ENCODE peak calls at places on chromosomes 5 and 9, in ten cellular contexts. O is heart left ventricle, H is IMR-90, V is HCT116, R is adrenal gland, N is spleen, U is tibial nerve, L is breast epithelium, I is prostate gland, G is Peyer's patch. J is an unnamed sample. For H3K27me3, the result is how much of the 10 kb centered on the place peaks cover.

GRCh38 chr5:141916522-141916921 is 7.1 kb upstream of the DELE1 start:
- DNase-seq in V (no peak), L (no peak), H (no peak), G (peak), R (no peak), U (no peak), O (no peak), N (no peak), I (no peak), J (no peak)

GRCh38 chr5:90968319-90968718 is 409.7 kb downstream of the ADGRV1 start:
- DNase-seq in U (no peak), H (no peak), I (no peak), R (no peak), N (no peak), O (no peak), G (no peak), L (no peak), V (no peak), J (no peak)

GRCh38 chr9:86731511-86731993 is 215.8 kb downstream of the GAS1 start:
- DNase-seq in L (no peak), U (no peak), N (no peak), G (no peak), H (peak), V (no peak), R (peak), I (no peak), O (no peak), J (no peak)

GRCh38 chr5:173443971-173444370 is 115.8 kb upstream of the STC2 start:
- DNase-seq in V (no peak), O (no peak), L (no peak), U (no peak), R (no peak), N (no peak), H (no peak), G (no peak), I (no peak), J (no peak)

GRCh38 chr9:93820667-93821306 is 134.4 kb downstream of the BARX1 start:
- DNase-seq in I (no peak), U (no peak), R (no peak), H (no peak), O (no peak), L (no peak), G (no peak), V (no peak), N (no peak), J (no peak)

GRCh38 chr5:10354048-10354872 is 765 bp downstream of the MARCHF6 start:
- DNase-seq in O (peak), R (peak), V (no peak), H (peak), U (peak), I (peak), L (peak), N (no peak), G (peak), J (peak)

GRCh38 chr5:76372320-76373054 is 30.6 kb upstream of the IQGAP2 start:
- DNase-seq in N (no peak), O (no peak), R (peak), H (peak), L (no peak), I (no peak), V (peak), G (peak), U (no peak), J (no peak)

GRCh38 chr9:116103976-116104820 is 49.4 kb upstream of the PAPPA start:
- DNase-seq in I (no peak), V (no peak), G (no peak), L (no peak), H (peak), O (no peak), N (no peak), R (no peak), U (no peak), J (no peak)

GRCh38 chr9:4106081-4106491 is 193.8 kb downstream of the GLIS3 start:
- DNase-seq in G (peak), L (no peak), V (no peak), O (no peak), U (no peak), R (no peak), I (no peak), N (no peak), H (no peak), J (no peak)

GRCh38 chr5:148976569-148977321 is 86.1 kb downstream of the SH3TC2 start:
- DNase-seq in G (no peak), O (no peak), U (no peak), V (no peak), N (no peak), I (peak), H (peak), L (no peak), R (no peak), J (no peak)

GRCh38 chr5:173627271-173627670 is 10.8 kb upstream of the BOD1 start:
- DNase-seq in R (no peak), O (no peak), U (no peak), G (no peak), N (no peak), I (no peak), H (no peak), L (no peak), V (no peak), J (no peak)

GRCh38 chr5:154410786-154411185 is 35.0 kb upstream of the SAP30L start:
- DNase-seq in L (no peak), I (no peak), G (peak), V (no peak), O (no peak), N (no peak), H (no peak), U (no peak), R (no peak), J (no peak)

GRCh38 chr9:107932601-107933000 is 443.0 kb upstream of the KLF4 start:
- DNase-seq in V (no peak), L (no peak), R (no peak), I (no peak), H (peak), O (no peak), G (no peak), U (no peak), N (no peak), J (no peak)

GRCh38 chr5:9380108-9380507 is 165.8 kb downstream of the SEMA5A start:
- DNase-seq in V (no peak), H (peak), R (no peak), U (no peak), G (no peak), N (no peak), I (no peak), L (no peak), O (no peak), J (no peak)

GRCh38 chr9:125785187-125785840 is 38.1 kb downstream of the PBX3 start:
- DNase-seq in G (no peak), V (no peak), O (no peak), N (no peak), U (peak), L (no peak), H (no peak), I (no peak), R (peak), J (no peak)

GRCh38 chr5:168075387-168075786 is 216.1 kb upstream of the WWC1 start:
- DNase-seq in R (no peak), I (no peak), N (no peak), G (no peak), U (no peak), V (no peak), H (no peak), O (peak), L (no peak), J (no peak)

GRCh38 chr5:71937906-71938698 is 169.2 kb upstream of the MAP1B start:
- DNase-seq in L (no peak), R (no peak), V (no peak), O (no peak), N (no peak), H (no peak), U (no peak), I (no peak), G (no peak), J (no peak)

GRCh38 chr5:15260347-15261278 is 239.4 kb upstream of the FBXL7 start:
- DNase-seq in H (peak), I (no peak), R (no peak), L (no peak), O (no peak), N (no peak), G (no peak), V (no peak), U (no peak), J (no peak)

GRCh38 chr5:107805166-107805565 is 134.4 kb upstream of the EFNA5 start:
- DNase-seq in N (no peak), L (no peak), G (no peak), I (no peak), V (no peak), O (no peak), U (no peak), H (no peak), R (no peak), J (no peak)

GRCh38 chr9:113956901-113957777 is 81.0 kb downstream of the ZNF618 start:
- DNase-seq in V (no peak), H (peak), I (no peak), U (no peak), R (no peak), N (no peak), O (no peak), G (peak), L (no peak), J (no peak)

GRCh38 chr5:71782771-71783770 is 64.0 kb downstream of the CARTPT start:
- DNase-seq in R (peak), V (peak), N (peak), U (peak), I (peak), G (peak), O (peak), L (peak), H (peak), J (peak)

GRCh38 chr9:96057155-96057554 is 181.7 kb downstream of the ERCC6L2 start:
- DNase-seq in R (no peak), I (no peak), G (no peak), H (no peak), N (no peak), V (no peak), L (no peak), O (no peak), U (no peak), J (no peak)

GRCh38 chr9:78103971-78104433 is 72.4 kb upstream of the GNAQ start:
- DNase-seq in H (no peak), V (no peak), N (no peak), R (peak), U (no peak), I (no peak), L (no peak), G (peak), O (no peak), J (no peak)

GRCh38 chr5:172770374-172770674 is 671 bp downstream of the DUSP1 start:
- DNase-seq in O (no peak), H (no peak), I (no peak), U (no peak), N (peak), V (no peak), R (no peak), L (no peak), G (no peak), J (no peak)

DNA sequence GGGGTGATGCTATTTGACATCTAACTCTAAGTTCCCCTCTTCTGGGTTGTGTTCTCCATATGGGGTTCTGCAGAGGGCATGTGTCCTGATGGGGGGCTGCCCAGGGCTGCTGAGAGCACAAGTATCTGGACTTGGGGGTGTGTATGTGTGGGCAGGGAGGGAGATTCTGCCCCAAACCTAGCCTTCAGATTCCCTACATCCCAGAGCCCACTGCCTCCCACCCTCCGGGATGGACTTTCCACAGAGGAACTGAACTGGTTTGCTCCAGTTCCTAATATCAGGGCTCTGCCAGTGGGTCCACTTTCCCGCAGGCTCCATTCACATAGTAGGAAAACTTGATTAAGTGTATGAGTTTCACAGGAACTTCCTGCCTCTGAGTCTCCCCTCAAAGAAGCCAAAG is 16.4 kb upstream of the TIFAB start:
- DNase-seq in L (no peak), R (no peak), G (no peak), N (peak), H (no peak), I (no peak), U (no peak), V (no peak), O (no peak), J (no peak)
- H3K27me3 ChIP-seq in L (under half), R (under half), G (under half), N (under half), H (half or more), I (under half), U (under half), V (under half), O (half or more), J (under half)

DNA sequence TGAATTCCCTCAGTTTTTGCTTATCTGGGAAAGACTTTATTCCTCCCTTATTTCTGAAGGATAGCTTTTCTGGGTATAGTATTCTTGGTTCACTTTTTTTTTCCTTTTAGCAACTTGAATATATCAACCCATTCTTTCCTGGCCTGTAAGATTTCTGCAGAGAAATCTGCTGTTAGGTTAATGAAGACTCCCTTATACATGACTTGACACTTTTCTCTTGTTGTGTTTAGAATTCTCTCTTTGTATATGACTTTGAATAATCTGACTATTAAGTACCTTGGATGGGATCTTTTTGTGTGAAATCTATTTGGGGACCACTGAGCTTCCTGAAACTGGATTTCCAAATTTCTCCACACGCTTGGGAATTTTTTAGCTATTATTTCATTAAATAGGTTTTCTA is 55.0 kb upstream of the CDK5RAP2 start:
- DNase-seq in U (no peak), I (no peak), H (no peak), V (no peak), N (no peak), R (no peak), L (no peak), G (no peak), O (no peak), J (no peak)
- TF ChIP-seq POLR2A in U (no peak), I (no peak), H (no peak), V (no peak), N (no peak), R (no peak), L (no peak), G (no peak), O (no peak), J (no peak)

DNA sequence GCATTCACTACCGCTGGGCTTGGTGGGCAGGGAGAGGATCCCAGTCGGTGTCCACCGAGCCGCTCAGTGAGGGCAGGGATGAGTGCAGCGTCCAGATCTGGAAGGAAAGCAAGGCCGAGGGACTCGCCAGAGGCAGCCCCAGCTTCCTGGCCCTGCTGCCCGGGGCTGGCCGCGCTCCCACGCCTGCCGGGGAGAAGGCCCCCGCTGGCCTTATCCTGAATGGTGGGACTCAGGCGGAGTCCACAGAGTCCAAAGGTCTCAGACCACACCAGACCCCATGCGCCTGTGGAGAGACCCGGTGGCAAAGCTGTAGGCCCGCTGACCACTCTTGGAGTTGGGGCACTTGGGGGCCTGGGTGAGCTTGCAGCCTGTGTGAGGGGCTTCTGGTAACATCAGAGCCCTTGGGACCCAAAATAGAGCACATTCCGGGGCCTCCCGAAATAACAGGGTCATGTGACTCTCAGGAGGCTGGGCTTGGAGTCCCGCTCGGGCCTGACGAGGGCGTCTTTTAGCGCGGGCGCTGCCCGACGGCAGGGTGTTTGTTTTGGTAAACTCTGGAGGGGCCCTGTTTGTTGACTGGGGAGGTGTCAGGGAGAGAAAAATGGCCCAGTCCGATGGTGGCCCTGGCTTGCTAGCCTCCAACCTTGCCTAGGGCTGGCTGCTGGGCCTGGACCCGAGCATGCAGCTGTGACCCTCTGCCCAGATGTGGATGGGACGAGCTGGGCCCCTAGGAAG is 2.8 kb downstream of the RXRA start:
- DNase-seq in R (peak), G (peak), O (peak), I (peak), L (no peak), U (peak), H (no peak), V (no peak), N (no peak), J (peak)
- H3K4me3 ChIP-seq in R (peak), G (peak), O (peak), I (peak), L (peak), U (peak), H (peak), V (peak), N (peak), J (peak)

GRCh38 chr9:40925149-40925548 is 203.3 kb downstream of the FOXD4L6 start:
- DNase-seq in L (no peak), U (no peak), G (no peak), V (no peak), H (no peak), O (no peak), R (no peak), N (peak), I (no peak), J (no peak)
- H3K27me3 ChIP-seq in L (under half), U (under half), G (under half), V (half or more), H (under half), O (under half), R (under half), N (under half), I (under half), J (under half)

DNA sequence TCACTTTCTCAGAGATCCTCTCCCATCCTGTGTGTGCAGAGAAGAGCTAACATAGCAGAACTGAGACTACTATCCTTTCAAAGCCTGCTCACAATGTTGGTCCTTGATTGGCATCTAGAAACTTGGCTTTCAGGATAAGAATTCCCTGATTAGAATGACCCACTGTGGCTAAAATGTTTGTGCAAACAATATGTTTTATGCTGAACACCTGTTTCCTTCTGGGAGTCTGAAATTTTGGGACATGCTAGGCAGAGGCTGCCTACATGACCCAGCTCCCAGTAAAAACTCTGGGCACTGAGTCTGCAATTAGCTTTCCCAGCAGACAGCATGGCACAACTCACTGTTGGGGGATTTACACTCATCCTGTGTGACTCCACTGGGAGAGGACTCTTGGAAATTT is 78.9 kb downstream of the CFAP95 start:
- DNase-seq in V (no peak), L (no peak), I (no peak), O (no peak), U (no peak), G (no peak), H (no peak), N (no peak), R (no peak), J (no peak)
- TF ChIP-seq POLR2A in V (no peak), L (no peak), I (no peak), O (no peak), U (no peak), G (no peak), H (no peak), N (no peak), R (no peak), J (no peak)

DNA sequence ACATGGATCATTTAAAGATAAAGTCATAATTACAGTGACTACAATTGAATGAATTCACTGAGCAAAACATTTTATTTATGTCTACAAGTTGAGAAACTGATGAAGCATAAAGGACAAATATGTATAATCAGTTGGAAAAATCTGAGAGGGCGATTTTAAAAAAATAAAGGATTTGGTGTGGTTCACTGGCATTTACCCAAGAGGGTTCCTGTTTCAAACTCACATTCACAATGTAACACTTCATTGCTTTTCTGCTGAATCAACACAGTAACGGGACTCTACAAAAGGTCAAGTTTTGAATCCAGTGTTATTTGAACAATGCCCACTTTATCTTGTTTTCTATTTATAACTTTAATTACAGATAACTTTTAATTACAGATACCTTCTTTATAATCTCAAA is 138.6 kb downstream of the NUDT12 start:
- DNase-seq in R (no peak), H (peak), I (no peak), V (no peak), O (no peak), N (no peak), L (no peak), G (no peak), U (no peak), J (no peak)
- H3K4me3 ChIP-seq in R (no peak), H (no peak), I (no peak), V (no peak), O (no peak), N (no peak), L (no peak), G (no peak), U (no peak), J (no peak)